ENCODE peak calls at places on chromosomes 5 and 9, in four cellular contexts. One of them, this sample, is unnamed.

GRCh38 chr5:149802008-149802407 is 71.9 kb downstream of the PPARGC1B start:
- DNase-seq in HCT116: no peak
- DNase-seq in K562: no peak
- DNase-seq in SK-N-SH: no peak
- DNase-seq in this sample: no peak

GRCh38 chr5:29939988-29940387 is 1253.5 kb upstream of the CDH6 start:
- DNase-seq in HCT116: no peak
- DNase-seq in K562: no peak
- DNase-seq in SK-N-SH: no peak
- DNase-seq in this sample: no peak

GRCh38 chr5:96347502-96348292 is 85.4 kb downstream of the PCSK1 start:
- DNase-seq in HCT116: no peak
- DNase-seq in K562: no peak
- DNase-seq in SK-N-SH: no peak
- DNase-seq in this sample: no peak

GRCh38 chr5:177035982-177036381 is 13.5 kb downstream of the ZNF346 start:
- DNase-seq in HCT116: no peak
- DNase-seq in K562: no peak
- DNase-seq in SK-N-SH: no peak
- DNase-seq in this sample: peak; percentile 81

GRCh38 chr9:35675732-35676392 is 2.1 kb downstream of the CA9 start:
- DNase-seq in HCT116: no peak
- DNase-seq in K562: no peak
- DNase-seq in SK-N-SH: peak; percentile 96
- DNase-seq in this sample: no peak

GRCh38 chr9:25648116-25648515 is 30.1 kb downstream of the TUSC1 start:
- DNase-seq in HCT116: no peak
- DNase-seq in K562: no peak
- DNase-seq in SK-N-SH: no peak
- DNase-seq in this sample: no peak

GRCh38 chr5:141632650-141633049 is 4.0 kb downstream of the HDAC3 start:
- DNase-seq in HCT116: no peak
- DNase-seq in K562: no peak
- DNase-seq in SK-N-SH: no peak
- DNase-seq in this sample: peak; percentile 19

GRCh38 chr9:135299651-135300345 is 179.8 kb upstream of the PPP1R26 start:
- DNase-seq in HCT116: no peak
- DNase-seq in K562: no peak
- DNase-seq in SK-N-SH: peak; percentile 15
- DNase-seq in this sample: peak; percentile 17

DNA sequence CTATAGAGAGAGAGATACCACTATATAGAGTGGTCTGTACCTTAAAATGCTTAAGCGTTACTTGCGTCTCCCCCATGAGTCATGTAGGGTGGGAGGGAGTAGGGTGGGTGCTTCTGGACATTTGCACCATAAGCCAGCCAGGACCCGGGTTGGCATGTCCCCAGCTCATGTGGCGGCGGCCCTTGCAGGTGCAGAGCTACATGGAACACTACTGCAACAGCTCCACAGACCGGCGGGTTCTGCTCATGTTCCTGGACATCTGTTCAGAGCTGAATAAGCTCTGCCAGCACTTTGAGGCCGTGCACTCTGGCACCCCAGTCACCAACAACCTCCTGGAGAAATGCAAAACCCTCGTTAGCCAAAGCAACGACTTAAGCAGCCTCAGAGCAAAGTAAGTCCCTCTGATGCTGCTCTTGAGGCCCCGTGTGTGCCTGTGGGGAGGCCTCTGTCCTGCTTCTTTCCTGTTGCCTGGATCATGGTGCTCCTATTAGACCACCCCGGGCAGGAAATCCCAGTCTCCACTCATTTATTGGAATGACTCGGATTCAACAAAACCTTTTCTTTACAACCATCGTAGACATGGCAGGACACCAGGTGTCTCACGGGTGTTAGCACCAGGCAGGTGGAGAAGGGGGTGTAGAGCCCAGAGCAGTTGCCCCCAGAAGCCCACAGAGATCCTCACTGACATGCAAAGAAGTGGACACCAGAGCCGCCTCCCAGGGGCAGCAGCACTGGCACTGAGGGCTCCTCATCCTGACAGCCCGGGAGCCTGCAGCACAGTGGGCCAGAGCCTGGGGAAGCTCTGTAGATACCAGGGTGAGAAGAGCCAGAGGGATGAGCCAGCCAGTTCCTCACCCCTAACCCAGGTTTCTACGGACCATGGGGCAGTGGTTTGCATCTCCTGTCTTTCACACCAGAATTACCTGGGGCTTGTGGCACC is 8.8 kb downstream of the SPACA9 start:
- DNase-seq in HCT116: no peak
- DNase-seq in K562: no peak
- DNase-seq in SK-N-SH: no peak
- DNase-seq in this sample: no peak
- H3K4me3 ChIP-seq in HCT116: no peak overlapping the region
- H3K4me3 ChIP-seq in K562: no peak overlapping the region
- H3K4me3 ChIP-seq in SK-N-SH: no peak overlapping the region
- H3K4me3 ChIP-seq in this sample: no peak overlapping the region

GRCh38 chr5:44983006-44983405 is 174.3 kb downstream of the MRPS30 start:
- DNase-seq in HCT116: peak; percentile 33
- DNase-seq in K562: no peak
- DNase-seq in SK-N-SH: no peak
- DNase-seq in this sample: no peak
- H3K9me3 ChIP-seq in HCT116: peaks cover 12% of the 10 kb centered on the region
- H3K9me3 ChIP-seq in K562: no peaks in the 10 kb centered on the region
- H3K9me3 ChIP-seq in SK-N-SH: no peaks in the 10 kb centered on the region
- H3K9me3 ChIP-seq in this sample: peaks cover 13% of the 10 kb centered on the region

GRCh38 chr9:92486371-92486770 is 4.1 kb upstream of the ASPN start:
- DNase-seq in HCT116: no peak
- DNase-seq in K562: no peak
- DNase-seq in SK-N-SH: no peak
- DNase-seq in this sample: no peak

GRCh38 chr9:92483896-92484545 is 1.7 kb upstream of the ASPN start:
- DNase-seq in HCT116: no peak
- DNase-seq in K562: no peak
- DNase-seq in SK-N-SH: no peak
- DNase-seq in this sample: no peak

GRCh38 chr9:92482336-92482735 is at the start of gene ASPN:
- DNase-seq in HCT116: no peak
- DNase-seq in K562: no peak
- DNase-seq in SK-N-SH: no peak
- DNase-seq in this sample: no peak

GRCh38 chr9:92481029-92481633 is 1.2 kb downstream of the ASPN start:
- DNase-seq in HCT116: no peak
- DNase-seq in K562: no peak
- DNase-seq in SK-N-SH: no peak
- DNase-seq in this sample: peak; percentile 39

GRCh38 chr9:92484563-92484962 is 2.3 kb upstream of the ASPN start:
- DNase-seq in HCT116: no peak
- DNase-seq in K562: no peak
- DNase-seq in SK-N-SH: no peak
- DNase-seq in this sample: no peak
- H3K27ac ChIP-seq in HCT116: no peak overlapping the region
- H3K27ac ChIP-seq in K562: no peak overlapping the region
- H3K27ac ChIP-seq in SK-N-SH: peak overlapping the region; percentile 86
- H3K27ac ChIP-seq in this sample: no peak overlapping the region

GRCh38 chr5:158991391-158991790 is 108.3 kb downstream of the EBF1 start:
- DNase-seq in HCT116: no peak
- DNase-seq in K562: no peak
- DNase-seq in SK-N-SH: no peak
- DNase-seq in this sample: no peak
- H3K4me3 ChIP-seq in HCT116: no peak overlapping the region
- H3K4me3 ChIP-seq in K562: no peak overlapping the region
- H3K4me3 ChIP-seq in SK-N-SH: no peak overlapping the region
- H3K4me3 ChIP-seq in this sample: no peak overlapping the region

GRCh38 chr5:146018461-146019375 is 82.3 kb downstream of the SH3RF2 start:
- DNase-seq in HCT116: no peak
- DNase-seq in K562: no peak
- DNase-seq in SK-N-SH: no peak
- DNase-seq in this sample: peak; percentile 81

GRCh38 chr5:146020100-146020499 is 83.7 kb downstream of the SH3RF2 start:
- DNase-seq in HCT116: no peak
- DNase-seq in K562: no peak
- DNase-seq in SK-N-SH: no peak
- DNase-seq in this sample: no peak

GRCh38 chr5:146016764-146017484 is 80.5 kb downstream of the SH3RF2 start:
- DNase-seq in HCT116: no peak
- DNase-seq in K562: no peak
- DNase-seq in SK-N-SH: no peak
- DNase-seq in this sample: no peak

GRCh38 chr5:146013761-146014160 is 77.4 kb downstream of the SH3RF2 start:
- DNase-seq in HCT116: no peak
- DNase-seq in K562: no peak
- DNase-seq in SK-N-SH: no peak
- DNase-seq in this sample: no peak

DNA sequence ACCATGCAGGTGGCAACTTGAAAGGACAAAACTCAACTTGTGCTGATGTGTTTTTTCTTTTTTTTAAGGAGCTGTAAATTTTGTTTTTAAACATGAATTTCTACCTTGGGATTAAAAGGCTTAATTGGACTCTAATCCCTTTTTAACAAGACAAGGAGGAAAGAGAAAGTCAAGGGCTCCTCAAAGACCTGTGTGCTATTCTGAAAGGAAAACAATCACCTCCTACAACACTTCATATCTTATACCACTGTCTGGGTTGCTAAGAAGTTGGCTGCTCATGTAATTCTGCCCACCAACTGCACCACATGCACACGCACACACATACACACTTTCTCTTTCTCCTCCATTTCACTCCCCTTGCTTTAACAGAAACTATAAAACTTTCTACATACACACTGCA is 78.6 kb downstream of the SH3RF2 start:
- DNase-seq in HCT116: no peak
- DNase-seq in K562: no peak
- DNase-seq in SK-N-SH: no peak
- DNase-seq in this sample: no peak
- H3K9me3 ChIP-seq in HCT116: no peaks in the 10 kb centered on the region
- H3K9me3 ChIP-seq in K562: no peaks in the 10 kb centered on the region
- H3K9me3 ChIP-seq in SK-N-SH: no peaks in the 10 kb centered on the region
- H3K9me3 ChIP-seq in this sample: no peaks in the 10 kb centered on the region

GRCh38 chr5:56175028-56175427 is 58.1 kb downstream of the ANKRD55 start:
- DNase-seq in HCT116: no peak
- DNase-seq in K562: no peak
- DNase-seq in SK-N-SH: no peak
- DNase-seq in this sample: no peak
- H3K27ac ChIP-seq in HCT116: no peak overlapping the region
- H3K27ac ChIP-seq in K562: no peak overlapping the region
- H3K27ac ChIP-seq in SK-N-SH: no peak overlapping the region
- H3K27ac ChIP-seq in this sample: peak overlapping the region; percentile 38

GRCh38 chr5:61732796-61733195 is 400.7 kb downstream of the ZSWIM6 start:
- DNase-seq in HCT116: no peak
- DNase-seq in K562: no peak
- DNase-seq in SK-N-SH: no peak
- DNase-seq in this sample: no peak
- H3K4me3 ChIP-seq in HCT116: no peak overlapping the region
- H3K4me3 ChIP-seq in K562: no peak overlapping the region
- H3K4me3 ChIP-seq in SK-N-SH: no peak overlapping the region
- H3K4me3 ChIP-seq in this sample: no peak overlapping the region

This sample was measured in SJSA1.